ENCODE peak calls at places on chromosomes 7 and 10, in four cellular contexts. S is GM12892, H is sigmoid colon, T is HCT116. Z is an unnamed sample.

GRCh38 chr10:68346774-68347173 is 14.0 kb upstream of the PBLD start:
- DNase-seq in S (no peak), H (no peak), T (no peak), Z (no peak)

GRCh38 chr10:127012071-127012768 is 107.0 kb downstream of the DOCK1 start:
- DNase-seq in S (no peak), H (no peak), T (no peak), Z (no peak)

GRCh38 chr7:83640240-83640639 is 8.7 kb downstream of the SEMA3E start:
- DNase-seq in S (no peak), H (no peak), T (no peak), Z (no peak)

GRCh38 chr10:29749150-29749549 is 114.4 kb upstream of the SVIL start:
- DNase-seq in S (no peak), H (no peak), T (no peak), Z (no peak)

GRCh38 chr10:22783807-22784206 is 69.4 kb upstream of the PIP4K2A start:
- DNase-seq in S (no peak), H (no peak), T (no peak), Z (no peak)

GRCh38 chr10:48518412-48518811 is 86.5 kb downstream of the ARHGAP22 start:
- DNase-seq in S (no peak), H (no peak), T (no peak), Z (no peak)

GRCh38 chr10:98344589-98345038 is 70.4 kb downstream of the PYROXD2 start:
- DNase-seq in S (no peak), H (peak; percentile 92), T (no peak), Z (peak; percentile 87)

GRCh38 chr10:132272061-132272766 is 35.5 kb downstream of the STK32C start:
- DNase-seq in S (no peak), H (peak; percentile 81), T (no peak), Z (no peak)

GRCh38 chr7:147245274-147245673 is 1128.7 kb downstream of the CNTNAP2 start:
- DNase-seq in S (peak; percentile 2), H (no peak), T (no peak), Z (no peak)

GRCh38 chr7:47625861-47626444 is 44.0 kb upstream of the TNS3 start:
- DNase-seq in S (no peak), H (no peak), T (no peak), Z (no peak)

GRCh38 chr10:18660816-18661431 is 1.7 kb downstream of the ARL5B start:
- DNase-seq in S (no peak), H (no peak), T (no peak), Z (no peak)

GRCh38 chr10:18665079-18665478 is 5.8 kb downstream of the ARL5B start:
- DNase-seq in S (no peak), H (no peak), T (no peak), Z (no peak)

GRCh38 chr10:18658301-18658991 is 785 bp upstream of the ARL5B start:
- DNase-seq in S (no peak), H (no peak), T (no peak), Z (peak; percentile 69)

GRCh38 chr10:18659784-18660561 is 742 bp downstream of the ARL5B start:
- DNase-seq in S (no peak), H (no peak), T (no peak), Z (no peak)

DNA sequence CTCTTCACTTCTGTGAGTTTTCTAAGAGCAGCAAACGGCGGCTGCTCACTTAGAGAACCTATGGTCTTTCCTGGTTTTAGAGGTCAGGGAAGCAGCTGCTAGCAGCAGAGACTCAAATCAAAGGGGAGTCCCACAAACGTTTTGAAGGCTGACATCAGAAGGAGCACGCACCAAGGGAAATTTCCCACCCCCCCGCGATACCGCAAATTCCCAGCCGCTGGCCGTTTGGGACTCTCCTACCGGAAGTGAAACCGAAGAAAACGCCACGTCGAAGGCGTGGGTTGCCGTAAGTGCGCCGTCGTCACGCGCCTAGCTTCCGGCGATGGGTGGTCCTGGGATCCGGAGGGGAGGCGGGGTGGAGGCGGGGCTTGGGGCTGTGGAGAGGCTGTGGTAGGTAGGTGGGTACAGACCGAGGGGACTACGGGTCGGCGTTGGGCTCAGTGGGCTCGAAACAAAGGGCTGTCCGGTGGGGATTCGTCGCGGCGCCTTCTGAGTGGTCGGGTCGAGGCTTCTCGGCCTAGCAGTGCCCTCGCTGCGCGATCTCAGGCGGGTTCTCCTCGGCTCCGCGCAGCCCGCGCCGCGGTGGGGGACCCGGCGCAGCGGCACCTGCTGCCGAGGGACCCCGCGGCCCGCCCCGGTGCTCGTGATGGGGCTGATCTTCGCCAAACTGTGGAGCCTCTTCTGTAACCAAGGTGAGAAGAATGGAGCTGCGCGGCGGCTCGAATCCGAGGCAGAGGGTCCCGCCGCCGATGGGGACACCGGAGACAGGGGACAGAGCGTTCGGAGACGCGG is at the start of gene ARL5B:
- DNase-seq in S (peak; percentile 84), H (peak; percentile 99), T (peak; percentile 94), Z (peak; percentile 99)
- TF ChIP-seq POLR2AphosphoS5 in S (peak; percentile 86), H (peak; percentile 93), T (peak; percentile 92), Z (peak; percentile 82)

DNA sequence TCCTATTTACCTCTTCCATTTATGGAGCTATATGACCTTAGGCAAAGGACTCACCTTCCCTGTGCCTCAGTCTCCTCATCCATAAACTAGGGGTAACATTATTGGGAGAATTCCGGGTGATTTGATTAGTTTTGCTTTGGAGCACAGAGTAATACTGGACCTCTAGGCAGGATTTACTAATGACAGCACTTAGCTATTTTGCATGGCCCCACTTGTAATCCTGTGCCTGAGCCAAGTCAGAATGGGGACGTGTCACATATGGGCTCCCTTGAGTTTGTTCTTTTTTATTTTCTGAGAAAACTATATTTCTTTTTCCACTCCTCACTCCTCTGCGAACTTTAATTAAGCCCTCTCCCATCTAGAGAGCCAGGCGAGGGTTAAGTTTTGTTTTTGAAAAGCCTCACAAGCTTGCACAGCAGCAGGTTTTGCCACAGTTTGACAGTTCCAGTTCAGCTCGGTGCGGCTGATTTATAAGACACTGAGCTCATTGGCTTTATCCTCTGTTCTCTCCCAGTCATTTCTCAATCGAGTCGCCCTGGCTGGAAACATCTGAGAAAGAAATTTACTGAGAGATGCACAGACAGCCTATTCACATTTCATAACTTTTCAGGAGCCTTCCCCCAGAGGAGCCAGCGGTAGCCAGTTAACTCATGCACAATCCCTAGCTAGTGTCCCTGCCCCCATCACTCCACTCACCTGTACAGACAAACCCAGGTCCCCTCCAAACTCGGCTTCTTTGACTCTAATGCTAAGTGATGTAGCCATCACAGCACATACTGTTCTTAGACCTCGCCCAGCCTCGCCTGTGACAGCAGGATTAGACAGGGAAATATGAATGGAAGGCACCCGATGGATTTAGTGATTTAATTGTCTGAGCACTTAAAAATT is 441.9 kb upstream of the NPVF start:
- DNase-seq in S (no peak), H (peak; percentile 83), T (no peak), Z (no peak)
- TF ChIP-seq POLR2AphosphoS5 in S (no peak), H (peak; percentile 36), T (no peak), Z (no peak)

GRCh38 chr7:55177589-55178261 is 158.9 kb downstream of the EGFR start:
- DNase-seq in S (no peak), H (no peak), T (no peak), Z (no peak)
- TF ChIP-seq POLR2AphosphoS5 in S (no peak), H (no peak), T (no peak), Z (peak; percentile 11)

DNA sequence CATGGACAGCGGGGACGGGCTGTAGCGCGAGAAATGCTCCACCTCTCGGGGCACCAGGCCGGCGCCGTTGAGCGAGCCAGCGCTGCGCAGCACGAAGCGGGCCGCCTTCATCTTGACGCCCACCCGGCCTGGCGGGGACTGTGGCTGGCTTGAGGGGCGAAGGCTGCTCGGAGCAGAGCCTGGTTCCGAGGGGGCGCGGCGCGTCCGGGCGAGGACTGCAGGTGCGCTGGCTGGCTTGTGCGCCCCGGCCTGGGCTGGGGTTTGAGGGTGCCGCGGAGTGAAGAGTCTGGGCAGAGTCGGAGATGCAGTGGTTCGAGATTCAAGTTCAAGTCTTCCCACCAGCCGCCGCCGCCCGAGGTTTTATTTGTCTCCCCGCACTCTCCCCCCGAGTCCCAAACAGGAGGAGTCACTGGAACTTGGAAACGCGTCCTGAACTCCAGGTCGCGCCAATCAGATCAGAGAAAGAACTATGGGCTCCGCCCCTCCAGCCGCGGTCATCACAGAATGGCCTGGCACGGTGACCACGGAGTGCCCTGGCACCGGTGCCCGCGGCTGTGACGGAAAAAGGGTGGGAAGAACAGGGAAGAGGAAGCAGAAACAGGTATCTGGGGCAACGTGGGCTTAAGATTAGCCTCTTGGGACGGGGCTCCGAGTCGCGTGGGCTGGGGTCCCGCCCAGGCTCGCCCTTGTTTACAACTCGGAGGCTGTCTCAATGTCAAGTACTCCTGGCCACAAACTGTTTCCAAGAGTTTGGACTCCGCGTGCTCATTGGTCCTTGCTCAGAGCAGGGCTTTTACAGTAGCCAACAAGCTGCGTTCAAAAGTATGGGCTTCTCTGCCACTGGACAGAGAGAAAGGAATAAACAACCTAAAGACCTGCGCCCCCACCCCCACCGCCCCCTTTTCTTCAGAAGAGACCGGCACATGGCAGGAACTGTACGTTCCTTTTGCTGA is at the start of gene PDK4:
- DNase-seq in S (no peak), H (peak; percentile 99), T (peak; percentile 51), Z (peak; percentile 97)
- TF ChIP-seq POLR2AphosphoS5 in S (no peak), H (peak; percentile 97), T (peak; percentile 64), Z (peak; percentile 84)

GRCh38 chr7:149714910-149715471 is 58.4 kb downstream of the ZNF467 start:
- DNase-seq in S (no peak), H (peak; percentile 74), T (no peak), Z (peak; percentile 68)
- TF ChIP-seq POLR2AphosphoS5 in S (no peak), H (no peak), T (no peak), Z (no peak)

DNA sequence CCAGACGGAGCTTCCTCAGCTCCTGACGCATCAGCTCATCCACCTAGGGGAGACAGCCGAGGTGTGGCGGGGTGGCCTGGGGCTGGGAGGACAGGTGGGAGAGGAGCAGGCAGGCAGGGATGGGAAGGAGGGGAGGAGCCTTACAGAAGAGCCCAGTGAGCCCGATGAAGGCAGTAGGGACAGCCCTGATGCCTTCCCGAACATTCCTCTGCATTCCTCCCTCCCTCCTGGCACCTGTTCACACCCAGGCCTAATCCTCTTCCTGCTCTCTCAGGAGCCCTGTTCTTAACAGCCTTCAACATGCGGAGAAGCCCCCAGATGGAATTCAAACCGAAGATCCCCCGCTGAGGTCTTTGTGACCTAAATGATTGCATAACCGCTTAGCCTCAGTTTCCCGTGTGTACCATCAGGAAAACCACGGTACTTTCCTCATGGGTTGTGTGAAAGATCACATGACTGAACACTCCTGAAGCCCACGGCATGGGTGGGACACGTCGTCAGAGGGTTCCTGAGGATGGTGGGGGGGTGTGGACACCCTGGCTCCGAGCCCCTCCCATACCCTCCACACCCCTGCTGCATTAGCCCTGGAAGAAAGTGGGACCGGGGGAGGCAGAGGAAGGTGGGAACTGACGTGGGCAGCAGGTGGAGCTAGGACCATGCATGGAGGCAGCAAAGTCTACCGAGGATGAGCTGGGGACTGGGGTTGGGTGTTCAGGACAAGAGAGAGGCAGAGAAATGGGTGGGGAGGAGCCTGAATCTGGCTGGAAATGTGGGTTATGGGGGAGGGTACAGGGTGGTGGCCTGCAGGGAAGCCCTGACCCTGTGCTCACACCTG is 8.8 kb upstream of the ASB10 start:
- DNase-seq in S (no peak), H (no peak), T (no peak), Z (no peak)
- TF ChIP-seq POLR2AphosphoS5 in S (no peak), H (no peak), T (no peak), Z (no peak)

DNA sequence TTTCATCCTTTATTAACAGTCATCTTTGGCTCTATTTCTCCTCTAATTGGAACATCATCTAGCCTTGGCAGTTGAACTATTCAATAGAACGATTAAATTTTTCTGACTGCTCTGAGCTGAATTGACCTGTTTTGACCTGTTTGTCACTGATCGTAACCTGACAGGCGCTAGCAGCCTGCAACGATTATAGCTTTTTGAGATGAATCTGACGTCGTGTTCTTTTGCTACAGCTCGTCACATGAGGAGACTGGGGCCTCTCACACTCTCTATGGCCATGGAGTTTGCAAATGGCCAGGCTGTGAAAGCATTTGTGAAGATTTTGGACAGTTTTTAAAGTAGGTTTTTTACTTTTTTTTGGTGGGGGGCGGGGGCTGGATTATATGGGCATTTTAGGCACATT is 229.8 kb downstream of the FOXP2 start:
- DNase-seq in S (no peak), H (no peak), T (no peak), Z (no peak)
- TF ChIP-seq POLR2AphosphoS5 in S (no peak), H (no peak), T (no peak), Z (no peak)

GRCh38 chr10:803041-803741 is 113.7 kb upstream of the DIP2C start:
- DNase-seq in S (no peak), H (peak; percentile 60), T (no peak), Z (no peak)
- TF ChIP-seq POLR2AphosphoS5 in S (no peak), H (no peak), T (no peak), Z (no peak)

Z was measured in suprapubic skin.